ENCODE peak calls at places on chromosomes 7 and 10, in ten cellular contexts. One of them, this sample, is unnamed.

GRCh38 chr7:40673285-40673684 is 538.5 kb downstream of the SUGCT start:
- DNase-seq in lower lobe of right lung: no peak
- DNase-seq in CD8-positive, alpha-beta memory T cell: no peak
- DNase-seq in neuronal stem cell: no peak
- DNase-seq in Peyer's patch: no peak
- DNase-seq in PC-3: peak
- DNase-seq in thoracic aorta: no peak
- DNase-seq in sigmoid colon: no peak
- DNase-seq in suprapubic skin: no peak
- DNase-seq in mammary epithelial cell: peak
- DNase-seq in this sample: no peak

GRCh38 chr7:124992881-124993562 is 63.4 kb upstream of the POT1 start:
- DNase-seq in lower lobe of right lung: no peak
- DNase-seq in CD8-positive, alpha-beta memory T cell: no peak
- DNase-seq in neuronal stem cell: no peak
- DNase-seq in Peyer's patch: no peak
- DNase-seq in PC-3: peak
- DNase-seq in thoracic aorta: peak
- DNase-seq in sigmoid colon: no peak
- DNase-seq in suprapubic skin: no peak
- DNase-seq in mammary epithelial cell: peak
- DNase-seq in this sample: peak

GRCh38 chr7:2734761-2735571 is 47.0 kb downstream of the AMZ1 start:
- DNase-seq in lower lobe of right lung: no peak
- DNase-seq in CD8-positive, alpha-beta memory T cell: no peak
- DNase-seq in neuronal stem cell: no peak
- DNase-seq in Peyer's patch: peak
- DNase-seq in PC-3: no peak
- DNase-seq in thoracic aorta: no peak
- DNase-seq in sigmoid colon: peak
- DNase-seq in suprapubic skin: peak
- DNase-seq in mammary epithelial cell: no peak
- DNase-seq in this sample: no peak

GRCh38 chr7:37480642-37481041 is 32.0 kb upstream of the ELMO1 start:
- DNase-seq in lower lobe of right lung: no peak
- DNase-seq in CD8-positive, alpha-beta memory T cell: no peak
- DNase-seq in neuronal stem cell: no peak
- DNase-seq in Peyer's patch: no peak
- DNase-seq in PC-3: no peak
- DNase-seq in thoracic aorta: no peak
- DNase-seq in sigmoid colon: no peak
- DNase-seq in suprapubic skin: no peak
- DNase-seq in mammary epithelial cell: peak
- DNase-seq in this sample: no peak

GRCh38 chr7:153103219-153103618 is 343.7 kb downstream of the ACTR3B start:
- DNase-seq in lower lobe of right lung: no peak
- DNase-seq in CD8-positive, alpha-beta memory T cell: no peak
- DNase-seq in neuronal stem cell: no peak
- DNase-seq in Peyer's patch: no peak
- DNase-seq in PC-3: no peak
- DNase-seq in thoracic aorta: no peak
- DNase-seq in sigmoid colon: no peak
- DNase-seq in suprapubic skin: no peak
- DNase-seq in mammary epithelial cell: no peak
- DNase-seq in this sample: no peak

GRCh38 chr10:130039141-130039540 is 71.5 kb downstream of the C10orf143 start:
- DNase-seq in lower lobe of right lung: no peak
- DNase-seq in CD8-positive, alpha-beta memory T cell: no peak
- DNase-seq in neuronal stem cell: no peak
- DNase-seq in Peyer's patch: no peak
- DNase-seq in PC-3: no peak
- DNase-seq in thoracic aorta: no peak
- DNase-seq in sigmoid colon: peak
- DNase-seq in suprapubic skin: no peak
- DNase-seq in mammary epithelial cell: no peak
- DNase-seq in this sample: no peak

GRCh38 chr7:19378340-19378704 is 233.1 kb upstream of the FERD3L start:
- DNase-seq in lower lobe of right lung: no peak
- DNase-seq in CD8-positive, alpha-beta memory T cell: no peak
- DNase-seq in neuronal stem cell: no peak
- DNase-seq in Peyer's patch: no peak
- DNase-seq in PC-3: no peak
- DNase-seq in thoracic aorta: no peak
- DNase-seq in sigmoid colon: no peak
- DNase-seq in suprapubic skin: no peak
- DNase-seq in mammary epithelial cell: no peak
- DNase-seq in this sample: no peak

GRCh38 chr10:120336910-120337540 is 120.0 kb upstream of the PLPP4 start:
- DNase-seq in lower lobe of right lung: peak
- DNase-seq in CD8-positive, alpha-beta memory T cell: peak
- DNase-seq in neuronal stem cell: peak
- DNase-seq in Peyer's patch: peak
- DNase-seq in PC-3: peak
- DNase-seq in thoracic aorta: no peak
- DNase-seq in sigmoid colon: no peak
- DNase-seq in suprapubic skin: no peak
- DNase-seq in mammary epithelial cell: peak
- DNase-seq in this sample: peak

GRCh38 chr7:74063223-74063641 is 20.4 kb upstream of the LIMK1 start:
- DNase-seq in lower lobe of right lung: peak
- DNase-seq in CD8-positive, alpha-beta memory T cell: no peak
- DNase-seq in neuronal stem cell: no peak
- DNase-seq in Peyer's patch: no peak
- DNase-seq in PC-3: no peak
- DNase-seq in thoracic aorta: no peak
- DNase-seq in sigmoid colon: no peak
- DNase-seq in suprapubic skin: peak
- DNase-seq in mammary epithelial cell: no peak
- DNase-seq in this sample: no peak
- H3K27ac ChIP-seq in lower lobe of right lung: peak
- H3K27ac ChIP-seq in CD8-positive, alpha-beta memory T cell: no peak
- H3K27ac ChIP-seq in neuronal stem cell: no peak
- H3K27ac ChIP-seq in Peyer's patch: no peak
- H3K27ac ChIP-seq in PC-3: no peak
- H3K27ac ChIP-seq in thoracic aorta: peak
- H3K27ac ChIP-seq in sigmoid colon: peak
- H3K27ac ChIP-seq in suprapubic skin: no peak
- H3K27ac ChIP-seq in mammary epithelial cell: no peak
- H3K27ac ChIP-seq in this sample: no peak

GRCh38 chr10:28250358-28250757 is 52.5 kb downstream of the MPP7 start:
- DNase-seq in lower lobe of right lung: no peak
- DNase-seq in CD8-positive, alpha-beta memory T cell: no peak
- DNase-seq in neuronal stem cell: no peak
- DNase-seq in Peyer's patch: no peak
- DNase-seq in PC-3: no peak
- DNase-seq in thoracic aorta: no peak
- DNase-seq in sigmoid colon: no peak
- DNase-seq in suprapubic skin: no peak
- DNase-seq in mammary epithelial cell: no peak
- DNase-seq in this sample: no peak
- H3K27ac ChIP-seq in lower lobe of right lung: no peak
- H3K27ac ChIP-seq in CD8-positive, alpha-beta memory T cell: no peak
- H3K27ac ChIP-seq in neuronal stem cell: no peak
- H3K27ac ChIP-seq in Peyer's patch: no peak
- H3K27ac ChIP-seq in PC-3: no peak
- H3K27ac ChIP-seq in thoracic aorta: peak
- H3K27ac ChIP-seq in sigmoid colon: no peak
- H3K27ac ChIP-seq in suprapubic skin: no peak
- H3K27ac ChIP-seq in mammary epithelial cell: no peak
- H3K27ac ChIP-seq in this sample: no peak

DNA sequence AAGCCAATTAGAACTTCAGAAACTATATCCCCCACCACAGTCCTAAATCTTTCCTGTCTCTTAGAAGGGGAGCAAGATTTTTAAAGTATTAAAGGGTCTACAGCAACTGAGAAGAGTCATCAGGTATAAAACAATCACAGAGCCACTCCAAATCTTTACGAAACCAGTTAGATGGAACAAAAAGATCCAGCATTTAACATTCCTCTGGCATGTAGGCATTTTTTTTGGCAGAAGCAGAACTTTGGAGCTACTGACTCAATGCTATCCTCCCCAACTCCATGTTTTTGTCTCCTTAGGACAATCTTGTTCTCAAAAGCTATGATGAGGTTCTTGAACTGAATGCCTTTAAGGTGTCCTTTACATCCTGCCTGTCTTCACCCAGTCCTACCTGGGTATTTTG is 333.3 kb downstream of the PRPF18 start:
- DNase-seq in lower lobe of right lung: no peak
- DNase-seq in CD8-positive, alpha-beta memory T cell: no peak
- DNase-seq in neuronal stem cell: no peak
- DNase-seq in Peyer's patch: no peak
- DNase-seq in PC-3: no peak
- DNase-seq in thoracic aorta: no peak
- DNase-seq in sigmoid colon: no peak
- DNase-seq in suprapubic skin: no peak
- DNase-seq in mammary epithelial cell: no peak
- DNase-seq in this sample: no peak
- H3K27ac ChIP-seq in lower lobe of right lung: no peak
- H3K27ac ChIP-seq in CD8-positive, alpha-beta memory T cell: no peak
- H3K27ac ChIP-seq in neuronal stem cell: no peak
- H3K27ac ChIP-seq in Peyer's patch: no peak
- H3K27ac ChIP-seq in PC-3: no peak
- H3K27ac ChIP-seq in thoracic aorta: no peak
- H3K27ac ChIP-seq in sigmoid colon: no peak
- H3K27ac ChIP-seq in suprapubic skin: no peak
- H3K27ac ChIP-seq in mammary epithelial cell: no peak
- H3K27ac ChIP-seq in this sample: no peak

GRCh38 chr7:134703781-134704180 is 57.1 kb downstream of the BPGM start:
- DNase-seq in lower lobe of right lung: no peak
- DNase-seq in CD8-positive, alpha-beta memory T cell: no peak
- DNase-seq in neuronal stem cell: no peak
- DNase-seq in Peyer's patch: no peak
- DNase-seq in PC-3: no peak
- DNase-seq in thoracic aorta: no peak
- DNase-seq in sigmoid colon: peak
- DNase-seq in suprapubic skin: no peak
- DNase-seq in mammary epithelial cell: no peak
- DNase-seq in this sample: no peak

GRCh38 chr7:134704827-134705226 is 58.2 kb downstream of the BPGM start:
- DNase-seq in lower lobe of right lung: no peak
- DNase-seq in CD8-positive, alpha-beta memory T cell: no peak
- DNase-seq in neuronal stem cell: no peak
- DNase-seq in Peyer's patch: no peak
- DNase-seq in PC-3: no peak
- DNase-seq in thoracic aorta: no peak
- DNase-seq in sigmoid colon: no peak
- DNase-seq in suprapubic skin: no peak
- DNase-seq in mammary epithelial cell: no peak
- DNase-seq in this sample: no peak

GRCh38 chr7:134701272-134701671 is 54.6 kb downstream of the BPGM start:
- DNase-seq in lower lobe of right lung: no peak
- DNase-seq in CD8-positive, alpha-beta memory T cell: peak
- DNase-seq in neuronal stem cell: no peak
- DNase-seq in Peyer's patch: no peak
- DNase-seq in PC-3: peak
- DNase-seq in thoracic aorta: no peak
- DNase-seq in sigmoid colon: no peak
- DNase-seq in suprapubic skin: no peak
- DNase-seq in mammary epithelial cell: no peak
- DNase-seq in this sample: no peak

GRCh38 chr7:134703241-134703594 is 56.6 kb downstream of the BPGM start:
- DNase-seq in lower lobe of right lung: no peak
- DNase-seq in CD8-positive, alpha-beta memory T cell: no peak
- DNase-seq in neuronal stem cell: no peak
- DNase-seq in Peyer's patch: no peak
- DNase-seq in PC-3: no peak
- DNase-seq in thoracic aorta: no peak
- DNase-seq in sigmoid colon: no peak
- DNase-seq in suprapubic skin: no peak
- DNase-seq in mammary epithelial cell: no peak
- DNase-seq in this sample: no peak

GRCh38 chr7:134702366-134703240 is 56.0 kb downstream of the BPGM start:
- DNase-seq in lower lobe of right lung: no peak
- DNase-seq in CD8-positive, alpha-beta memory T cell: no peak
- DNase-seq in neuronal stem cell: no peak
- DNase-seq in Peyer's patch: no peak
- DNase-seq in PC-3: no peak
- DNase-seq in thoracic aorta: no peak
- DNase-seq in sigmoid colon: no peak
- DNase-seq in suprapubic skin: no peak
- DNase-seq in mammary epithelial cell: no peak
- DNase-seq in this sample: no peak
- H3K27ac ChIP-seq in lower lobe of right lung: peak
- H3K27ac ChIP-seq in CD8-positive, alpha-beta memory T cell: no peak
- H3K27ac ChIP-seq in neuronal stem cell: no peak
- H3K27ac ChIP-seq in Peyer's patch: peak
- H3K27ac ChIP-seq in PC-3: no peak
- H3K27ac ChIP-seq in thoracic aorta: peak
- H3K27ac ChIP-seq in sigmoid colon: peak
- H3K27ac ChIP-seq in suprapubic skin: no peak
- H3K27ac ChIP-seq in mammary epithelial cell: no peak
- H3K27ac ChIP-seq in this sample: no peak

DNA sequence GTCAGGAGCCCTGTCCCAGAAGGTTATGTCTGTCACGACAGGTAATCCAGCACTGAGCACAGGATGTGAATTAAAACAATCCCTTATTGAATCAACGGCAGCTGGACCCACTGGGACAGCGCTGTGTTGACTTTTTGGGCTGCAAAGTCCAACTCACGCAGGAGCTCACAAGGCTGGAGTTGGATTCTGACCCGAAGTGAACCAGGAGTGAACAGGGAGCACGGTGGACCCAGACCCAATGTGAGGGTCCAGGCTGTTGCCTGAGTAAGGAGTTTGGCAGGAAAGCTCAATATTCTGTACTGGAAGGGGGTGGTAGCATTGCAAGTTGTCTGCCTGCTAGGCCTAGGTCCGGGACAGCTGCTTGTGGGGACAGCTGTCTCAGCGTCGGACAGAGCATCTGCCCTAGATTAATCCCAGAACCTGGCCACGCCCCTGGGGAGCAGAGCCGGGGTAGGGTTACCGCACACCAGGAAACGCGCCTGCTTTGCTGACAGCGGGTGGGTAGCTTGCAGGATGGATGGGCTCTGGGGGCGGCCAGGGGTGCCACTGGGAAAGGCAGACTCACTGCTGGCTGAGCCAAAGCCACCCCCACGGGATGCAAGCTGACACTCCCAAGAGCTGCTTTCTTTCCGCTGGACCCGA is 24.0 kb downstream of the COL26A1 start:
- DNase-seq in lower lobe of right lung: no peak
- DNase-seq in CD8-positive, alpha-beta memory T cell: no peak
- DNase-seq in neuronal stem cell: peak
- DNase-seq in Peyer's patch: peak
- DNase-seq in PC-3: no peak
- DNase-seq in thoracic aorta: no peak
- DNase-seq in sigmoid colon: no peak
- DNase-seq in suprapubic skin: no peak
- DNase-seq in mammary epithelial cell: no peak
- DNase-seq in this sample: no peak
- H3K27ac ChIP-seq in lower lobe of right lung: no peak
- H3K27ac ChIP-seq in CD8-positive, alpha-beta memory T cell: no peak
- H3K27ac ChIP-seq in neuronal stem cell: peak
- H3K27ac ChIP-seq in Peyer's patch: no peak
- H3K27ac ChIP-seq in PC-3: no peak
- H3K27ac ChIP-seq in thoracic aorta: no peak
- H3K27ac ChIP-seq in sigmoid colon: no peak
- H3K27ac ChIP-seq in suprapubic skin: no peak
- H3K27ac ChIP-seq in mammary epithelial cell: no peak
- H3K27ac ChIP-seq in this sample: no peak